ENCODE peak calls at places on chromosomes 13 and 19, in six cellular contexts. J, V, G, K, U and E are unnamed samples.

GRCh38 chr19:6022570-6023049 is 44.7 kb upstream of the RANBP3 start:
- DNase-seq in J (no peak), V (no peak), G (no peak), K (no peak), U (no peak), E (no peak)

GRCh38 chr19:16051254-16052025 is 24.9 kb upstream of the TPM4 start:
- DNase-seq in J (peak), V (peak), G (peak), K (peak), U (no peak), E (no peak)

GRCh38 chr13:66154981-66155380 is 1075.2 kb downstream of the PCDH9 start:
- DNase-seq in J (no peak), V (peak), G (peak), K (no peak), U (no peak), E (no peak)

GRCh38 chr19:40466219-40467006 is at the start of gene SPTBN4:
- DNase-seq in J (peak), V (no peak), G (no peak), K (peak), U (peak), E (peak)

GRCh38 chr13:38954291-38954690 is 36.3 kb downstream of the STOML3 start:
- DNase-seq in J (no peak), V (no peak), G (no peak), K (no peak), U (no peak), E (no peak)

GRCh38 chr19:41864374-41864773 is 4.3 kb downstream of the RPS19 start:
- DNase-seq in J (no peak), V (no peak), G (no peak), K (no peak), U (no peak), E (no peak)

GRCh38 chr19:48896191-48896720 is 2.3 kb downstream of the TULP2 start:
- DNase-seq in J (peak), V (peak), G (no peak), K (peak), U (peak), E (peak)

GRCh38 chr19:46150606-46151005 is 2.6 kb downstream of the IGFL2 start:
- DNase-seq in J (no peak), V (no peak), G (no peak), K (no peak), U (no peak), E (no peak)

GRCh38 chr13:38210928-38211596 is 138.6 kb upstream of the UFM1 start:
- DNase-seq in J (no peak), V (no peak), G (no peak), K (no peak), U (no peak), E (no peak)

GRCh38 chr19:50434525-50434924 is 1.8 kb downstream of the MYBPC2 start:
- DNase-seq in J (peak), V (no peak), G (no peak), K (no peak), U (no peak), E (no peak)

GRCh38 chr13:94657167-94657566 is 55.2 kb downstream of the SOX21 start:
- DNase-seq in J (no peak), V (peak), G (no peak), K (no peak), U (no peak), E (no peak)

GRCh38 chr19:10961763-10962536 is 1.1 kb downstream of the SMARCA4 start:
- DNase-seq in J (no peak), V (no peak), G (peak), K (no peak), U (no peak), E (no peak)

GRCh38 chr19:54684537-54684936 is 21.8 kb downstream of the LILRB4 start:
- DNase-seq in J (no peak), V (no peak), G (no peak), K (no peak), U (no peak), E (peak)

GRCh38 chr19:58514564-58515020 is 2.8 kb upstream of the SLC27A5 start:
- DNase-seq in J (no peak), V (no peak), G (no peak), K (no peak), U (no peak), E (no peak)

GRCh38 chr19:35153701-35154534 is 617 bp upstream of the FXYD5 start:
- DNase-seq in J (peak), V (peak), G (no peak), K (peak), U (no peak), E (peak)

GRCh38 chr19:3538965-3539742 is at the start of gene TEKTIP1:
- DNase-seq in J (no peak), V (no peak), G (no peak), K (no peak), U (peak), E (no peak)

GRCh38 chr13:49218493-49219051 is 1.6 kb upstream of the MLNR start:
- DNase-seq in J (no peak), V (peak), G (no peak), K (no peak), U (no peak), E (no peak)

GRCh38 chr13:50596103-50596502 is 247.4 kb downstream of the DLEU7 start:
- DNase-seq in J (no peak), V (no peak), G (no peak), K (no peak), U (no peak), E (no peak)